ENCODE peak calls at places on chromosome 1, in eight cellular contexts. Z is activated naive CD4-positive, alpha-beta T cell; B is fibroblast of mammary gland; E is uterus; M is A172; K is left ventricle myocardium inferior; X is HS-5; J is iPS-NIHi11. F is an unnamed sample.

GRCh38 chr1:22689505-22689904 is 21.1 kb upstream of the EPHB2 start:
- DNase-seq in Z (no peak), B (peak), E (no peak), M (peak), K (no peak), X (peak), J (peak), F (no peak)

GRCh38 chr1:86523670-86524354 is 23.1 kb upstream of the CLCA4 start:
- DNase-seq in Z (no peak), B (no peak), E (no peak), M (no peak), K (no peak), X (no peak), J (no peak), F (no peak)

GRCh38 chr1:60904079-60904852 is 178.1 kb upstream of the NFIA start:
- DNase-seq in Z (no peak), B (peak), E (no peak), M (no peak), K (peak), X (no peak), J (no peak), F (no peak)

GRCh38 chr1:37477198-37477931 is 3.0 kb downstream of the ZC3H12A start:
- DNase-seq in Z (peak), B (peak), E (no peak), M (peak), K (no peak), X (no peak), J (peak), F (peak)

GRCh38 chr1:234647758-234648157 is 37.8 kb upstream of the IRF2BP2 start:
- DNase-seq in Z (no peak), B (peak), E (no peak), M (no peak), K (no peak), X (no peak), J (no peak), F (no peak)

GRCh38 chr1:218683224-218683623 is 338.1 kb downstream of the TGFB2 start:
- DNase-seq in Z (no peak), B (no peak), E (no peak), M (no peak), K (no peak), X (no peak), J (no peak), F (no peak)

GRCh38 chr1:30761312-30762151 is 4.0 kb upstream of the LAPTM5 start:
- DNase-seq in Z (no peak), B (no peak), E (no peak), M (no peak), K (no peak), X (no peak), J (no peak), F (no peak)

GRCh38 chr1:240712014-240712731 is 100.2 kb upstream of the GREM2 start:
- DNase-seq in Z (no peak), B (peak), E (no peak), M (no peak), K (no peak), X (no peak), J (no peak), F (no peak)

GRCh38 chr1:156551066-156551643 is 21.2 kb downstream of the IQGAP3 start:
- DNase-seq in Z (no peak), B (no peak), E (no peak), M (no peak), K (no peak), X (no peak), J (no peak), F (no peak)

GRCh38 chr1:212161231-212161781 is 123.9 kb upstream of the PPP2R5A start:
- DNase-seq in Z (no peak), B (peak), E (no peak), M (peak), K (no peak), X (peak), J (no peak), F (no peak)

GRCh38 chr1:171313319-171313834 is 606 bp upstream of the FMO4 start:
- DNase-seq in Z (no peak), B (no peak), E (no peak), M (no peak), K (no peak), X (no peak), J (no peak), F (no peak)